ENCODE peak calls at places on chromosomes 2 and 18, in six cellular contexts. N is gastrocnemius medialis, Z is MM.1S, Q is ovary, S is fibroblast of lung, O is lung. H is an unnamed sample.

GRCh38 chr18:77206676-77207370 is 42.8 kb upstream of the GALR1 start:
- DNase-seq in N (peak; percentile 78), O (no peak), Q (peak; percentile 74), Z (no peak), S (peak; percentile 84), H (no peak)

GRCh38 chr2:68225119-68225632 is 27.2 kb downstream of the PPP3R1 start:
- DNase-seq in Q (no peak), O (peak; percentile 32), Z (peak; percentile 40), N (no peak), S (peak; percentile 39), H (peak; percentile 11)

GRCh38 chr2:152359573-152360363 is 24.8 kb downstream of the FMNL2 start:
- DNase-seq in Z (no peak), O (no peak), N (no peak), Q (no peak), S (peak; percentile 52), H (no peak)

GRCh38 chr2:226023383-226023782 is 623.9 kb downstream of the NYAP2 start:
- DNase-seq in Q (no peak), Z (no peak), O (no peak), N (no peak), S (no peak), H (no peak)

GRCh38 chr2:119710281-119710680 is 31.3 kb downstream of the TMEM177 start:
- DNase-seq in Z (no peak), Q (no peak), S (no peak), N (no peak), O (no peak), H (no peak)

GRCh38 chr2:176085861-176086771 is 2.4 kb upstream of the EVX2 start:
- DNase-seq in Z (no peak), S (peak; percentile 39), Q (no peak), N (no peak), O (no peak), H (no peak)

GRCh38 chr18:45926691-45927090 is 40.4 kb downstream of the EPG5 start:
- DNase-seq in O (no peak), S (no peak), Q (no peak), N (no peak), Z (no peak), H (no peak)

GRCh38 chr2:186256540-186256939 is 229.5 kb upstream of the ZC3H15 start:
- DNase-seq in O (no peak), N (no peak), Q (no peak), Z (peak; percentile 47), S (peak; percentile 66), H (no peak)

GRCh38 chr2:124001681-124002080 is 23.4 kb upstream of the CNTNAP5 start:
- DNase-seq in O (no peak), S (no peak), N (no peak), Z (no peak), Q (no peak), H (no peak)

GRCh38 chr2:233355916-233356315 is 1.6 kb downstream of the DGKD start:
- DNase-seq in N (no peak), O (no peak), Z (no peak), Q (no peak), S (no peak), H (no peak)

GRCh38 chr2:211157856-211158463 is 601.6 kb downstream of the CPS1 start:
- DNase-seq in S (peak; percentile 55), N (peak; percentile 39), Q (peak; percentile 52), O (peak; percentile 56), Z (peak; percentile 75), H (peak; percentile 18)

GRCh38 chr18:13470555-13471494 is 252.3 kb downstream of the LDLRAD4 start:
- DNase-seq in Q (no peak), Z (no peak), N (peak; percentile 26), O (no peak), S (no peak), H (no peak)

GRCh38 chr2:220219371-220219770 is 591.9 kb downstream of the SLC4A3 start:
- DNase-seq in N (no peak), S (no peak), Z (no peak), O (no peak), Q (no peak), H (no peak)

GRCh38 chr2:152456262-152456661 is 121.3 kb downstream of the FMNL2 start:
- DNase-seq in Q (no peak), O (no peak), N (no peak), Z (no peak), S (no peak), H (no peak)

GRCh38 chr2:223549215-223549614 is 52.9 kb downstream of the SCG2 start:
- DNase-seq in S (peak; percentile 95), O (no peak), Z (no peak), Q (no peak), N (no peak), H (no peak)

GRCh38 chr2:149928026-149928425 is 340.5 kb upstream of the MMADHC start:
- DNase-seq in Q (no peak), O (no peak), N (no peak), S (no peak), Z (no peak), H (no peak)

DNA sequence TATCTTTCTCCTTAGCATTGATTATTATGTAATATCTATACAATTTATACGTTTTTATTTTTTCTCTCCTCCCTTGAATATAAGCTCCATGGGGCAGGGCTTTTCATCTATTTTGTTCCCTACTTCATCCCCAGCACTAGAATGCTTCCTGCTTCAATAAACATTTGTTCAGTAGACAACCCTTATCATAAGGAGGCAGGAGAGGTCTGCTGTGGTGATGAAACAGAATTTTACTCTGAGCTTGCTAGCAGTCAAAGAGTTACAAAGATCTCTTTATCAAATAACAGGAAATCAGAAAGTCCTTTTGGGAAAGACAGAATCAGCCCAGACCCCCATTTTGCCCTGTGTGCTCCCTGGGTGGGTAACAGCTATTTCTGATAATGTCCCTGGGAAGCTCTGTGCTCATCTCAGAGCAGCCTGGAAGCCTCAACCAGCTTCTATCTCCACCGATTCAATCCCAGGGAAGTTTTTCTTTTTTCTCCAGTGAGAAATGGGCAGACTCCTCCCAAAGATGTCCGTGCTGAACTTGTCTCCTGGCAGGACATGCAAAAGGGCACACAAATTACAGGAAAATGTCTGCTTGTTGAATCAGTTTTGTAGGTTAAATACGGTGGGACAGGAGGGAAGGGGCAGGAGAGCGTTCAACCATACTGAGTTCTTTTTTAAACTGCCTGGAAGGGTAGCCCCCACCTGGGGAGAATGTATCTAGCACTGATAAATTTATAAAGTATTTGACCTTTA is 84.7 kb upstream of the PKDCC start:
- DNase-seq in S (no peak), Z (no peak), O (no peak), N (no peak), Q (no peak), H (no peak)
- H3K4me1 ChIP-seq in S (peaks cover 6% of the 10 kb centered on the region), Z (no peaks in the 10 kb centered on the region), O (no peaks in the 10 kb centered on the region), N (peaks cover 32% of the 10 kb centered on the region), Q (peaks cover 36% of the 10 kb centered on the region), H (no peaks in the 10 kb centered on the region)

DNA sequence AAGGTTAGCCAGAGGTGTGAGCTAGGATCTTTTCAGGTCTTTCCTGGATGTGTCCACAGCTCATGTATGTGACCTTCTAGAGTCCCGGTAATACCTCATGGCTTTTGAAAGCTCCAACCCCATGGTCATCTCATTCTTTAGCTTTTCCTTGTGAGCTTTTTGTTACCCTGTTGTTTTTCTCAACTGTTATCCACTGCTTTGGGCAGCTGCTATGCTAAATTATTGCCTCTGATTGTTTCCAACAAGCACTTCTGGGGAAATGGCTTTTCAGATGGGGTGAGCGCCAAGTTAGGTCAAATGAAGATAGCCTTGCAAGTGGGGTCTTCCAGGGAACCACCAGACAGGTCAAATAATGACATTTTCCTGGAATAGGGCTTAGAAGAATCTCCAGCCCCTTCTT is 27.9 kb downstream of the ME2 start:
- DNase-seq in Z (no peak), S (no peak), O (no peak), Q (no peak), N (no peak), H (no peak)
- H3K36me3 ChIP-seq in Z (peaks cover 2% of the 10 kb centered on the region), S (no peaks in the 10 kb centered on the region), O (peaks cover 8% of the 10 kb centered on the region), Q (no peaks in the 10 kb centered on the region), N (no peaks in the 10 kb centered on the region), H (peaks cover 13% of the 10 kb centered on the region)

DNA sequence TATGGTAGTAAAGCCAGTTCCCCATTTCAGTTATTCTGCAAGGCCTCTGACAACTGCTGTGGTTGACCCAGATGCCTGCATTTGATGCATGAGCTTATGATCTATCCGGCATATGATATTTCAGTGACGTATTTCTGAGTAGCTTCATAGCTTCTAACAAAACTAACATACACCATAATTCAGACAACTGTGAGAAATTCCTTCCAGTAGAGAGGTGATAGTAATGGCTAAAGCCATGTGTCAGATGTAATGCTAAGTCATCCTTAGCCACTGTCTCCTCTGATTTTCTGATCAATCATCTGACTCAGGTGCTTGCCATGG is 105.2 kb downstream of the TPO start:
- DNase-seq in S (no peak), Z (no peak), Q (no peak), N (no peak), O (no peak), H (peak; percentile 70)
- H3K27ac ChIP-seq in S (no peak overlapping the region), Z (no peak overlapping the region), Q (no peak overlapping the region), N (no peak overlapping the region), O (no peak overlapping the region), H (peak overlapping the region; percentile 42)

GRCh38 chr18:21851327-21851961 is 110.9 kb downstream of the MIB1 start:
- DNase-seq in O (no peak), S (peak; percentile 50), N (no peak), Z (peak; percentile 46), Q (no peak), H (peak; percentile 4)

GRCh38 chr18:21857871-21858270 is 117.3 kb downstream of the MIB1 start:
- DNase-seq in Q (no peak), Z (no peak), N (no peak), O (no peak), S (no peak), H (no peak)

GRCh38 chr18:21855432-21855831 is 114.8 kb downstream of the MIB1 start:
- DNase-seq in N (no peak), Z (no peak), Q (no peak), S (no peak), O (no peak), H (no peak)

GRCh38 chr18:21853020-21853419 is 112.4 kb downstream of the MIB1 start:
- DNase-seq in Z (peak; percentile 90), O (no peak), Q (no peak), S (peak; percentile 62), N (no peak), H (no peak)

DNA sequence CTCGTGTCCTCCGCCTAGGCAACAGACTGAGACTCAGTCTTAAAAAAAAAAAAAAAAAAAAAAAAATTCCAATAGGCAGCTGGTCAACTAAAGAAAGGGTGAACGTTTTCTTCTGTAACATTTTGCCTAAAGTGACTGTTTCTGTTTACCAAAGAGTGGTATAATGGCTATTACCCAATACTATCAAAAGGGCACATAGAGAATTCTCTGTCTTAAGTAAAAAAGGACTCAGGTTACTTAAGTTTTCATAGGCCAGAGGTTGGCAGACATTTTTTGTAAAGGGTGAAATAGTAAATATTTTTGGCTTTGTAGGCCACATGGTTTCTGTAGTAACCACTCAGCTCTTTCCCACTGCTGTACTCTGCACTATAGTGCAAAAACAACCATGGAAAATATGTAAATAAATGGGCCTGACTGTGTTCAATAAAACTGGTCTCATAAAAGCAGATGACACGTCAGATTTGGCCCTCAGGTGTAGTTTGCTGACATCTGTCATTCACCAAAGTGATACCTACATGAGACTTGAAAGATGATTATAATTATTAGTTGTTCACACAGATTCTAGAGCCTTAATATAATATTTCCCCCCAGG is 113.5 kb downstream of the MIB1 start:
- DNase-seq in Z (no peak), S (peak; percentile 54), Q (no peak), O (no peak), N (no peak), H (no peak)
- H3K4me1 ChIP-seq in Z (peaks cover 23% of the 10 kb centered on the region), S (no peaks in the 10 kb centered on the region), Q (no peaks in the 10 kb centered on the region), O (no peaks in the 10 kb centered on the region), N (peaks cover 9% of the 10 kb centered on the region), H (no peaks in the 10 kb centered on the region)

DNA sequence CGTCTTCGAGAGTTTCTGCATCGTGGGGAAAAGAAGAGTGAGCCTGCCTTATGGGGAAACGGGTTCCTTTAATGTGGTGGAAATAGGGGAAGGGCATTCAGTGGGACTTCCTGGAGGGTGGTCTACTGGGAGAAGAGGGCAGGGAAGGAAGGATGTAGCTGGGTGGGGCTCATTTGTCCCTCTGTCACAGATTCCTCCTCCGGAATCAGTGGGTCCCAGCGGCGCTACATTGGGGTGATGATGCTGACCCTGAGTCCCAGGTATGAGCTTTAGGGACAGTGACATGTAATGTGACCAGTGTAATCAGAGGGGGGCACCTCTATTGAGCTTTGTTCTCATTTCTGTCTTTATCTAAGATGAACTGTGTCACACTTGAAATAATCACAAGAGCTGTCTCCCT is 1.9 kb downstream of the HTRA2 start:
- DNase-seq in O (no peak), Q (no peak), S (no peak), Z (no peak), N (no peak), H (no peak)
- H3K36me3 ChIP-seq in O (peaks cover 24% of the 10 kb centered on the region), Q (no peaks in the 10 kb centered on the region), S (peaks cover 19% of the 10 kb centered on the region), Z (peaks cover 7% of the 10 kb centered on the region), N (no peaks in the 10 kb centered on the region), H (peaks cover 14% of the 10 kb centered on the region)

H was measured in CD4-positive, alpha-beta memory T cell.